ENCODE peak calls at places on chromosomes 13 and 19, in eight cellular contexts. P is stimulated activated CD4-positive, alpha-beta T cell treated with anti-CD3 and anti-CD28 coated beads, Interleukin-1b, Interleukin-23, amount 100 ng/mL, for 1 hour; N is EL; J is A673; D is heart left ventricle; C is fibroblast of the aortic adventitia; H is Calu3; V is AG09319. Z is an unnamed sample.

GRCh38 chr13:110712081-110712848 is 1.2 kb upstream of the ING1 start:
- DNase-seq in P (peak), N (peak), J (peak), D (peak), C (peak), H (peak), V (peak), Z (peak)

GRCh38 chr13:60267498-60268202 is 103.9 kb upstream of the DIAPH3 start:
- DNase-seq in P (no peak), N (peak), J (no peak), D (no peak), C (no peak), H (no peak), V (no peak), Z (no peak)

GRCh38 chr13:33997574-33997973 is 179.6 kb downstream of the RFC3 start:
- DNase-seq in P (no peak), N (no peak), J (no peak), D (no peak), C (no peak), H (no peak), V (no peak), Z (no peak)

GRCh38 chr19:56309511-56310185 is 5.0 kb downstream of the ZSCAN5A start:
- DNase-seq in P (peak), N (peak), J (peak), D (peak), C (peak), H (peak), V (no peak), Z (peak)

GRCh38 chr13:19864018-19864338 is 529 bp upstream of the ZMYM5 start:
- DNase-seq in P (peak), N (peak), J (no peak), D (peak), C (peak), H (peak), V (peak), Z (peak)

GRCh38 chr19:13133241-13133870 is 15.3 kb downstream of the NACC1 start:
- DNase-seq in P (no peak), N (no peak), J (no peak), D (no peak), C (no peak), H (no peak), V (no peak), Z (no peak)

GRCh38 chr13:48230541-48230940 is 2.5 kb upstream of the ITM2B start:
- DNase-seq in P (no peak), N (no peak), J (no peak), D (no peak), C (no peak), H (no peak), V (no peak), Z (no peak)

GRCh38 chr19:16141043-16141442 is 2.4 kb upstream of the HSH2D start:
- DNase-seq in P (no peak), N (no peak), J (no peak), D (no peak), C (no peak), H (no peak), V (no peak), Z (no peak)

GRCh38 chr19:4288091-4288777 is 9.2 kb downstream of the SHD start:
- DNase-seq in P (no peak), N (no peak), J (no peak), D (no peak), C (no peak), H (no peak), V (no peak), Z (no peak)

GRCh38 chr13:36752673-36753072 is 66.3 kb upstream of the RFXAP start:
- DNase-seq in P (no peak), N (no peak), J (no peak), D (no peak), C (no peak), H (no peak), V (no peak), Z (no peak)

GRCh38 chr19:10936661-10937084 is 8.1 kb downstream of the TIMM29 start:
- DNase-seq in P (no peak), N (peak), J (peak), D (no peak), C (peak), H (peak), V (peak), Z (no peak)

GRCh38 chr19:19049406-19049805 is 14.4 kb upstream of the SLC25A42 start:
- DNase-seq in P (no peak), N (no peak), J (no peak), D (no peak), C (no peak), H (no peak), V (no peak), Z (no peak)

GRCh38 chr13:20782116-20782708 is 8.5 kb upstream of the EEF1AKMT1 start:
- DNase-seq in P (no peak), N (no peak), J (no peak), D (no peak), C (no peak), H (no peak), V (no peak), Z (no peak)

GRCh38 chr13:40992678-40993077 is 26.4 kb downstream of the ELF1 start:
- DNase-seq in P (no peak), N (no peak), J (peak), D (no peak), C (peak), H (no peak), V (no peak), Z (no peak)

GRCh38 chr13:52832268-52832667 is 16.2 kb downstream of the PCDH8 start:
- DNase-seq in P (no peak), N (no peak), J (no peak), D (no peak), C (no peak), H (no peak), V (no peak), Z (no peak)

GRCh38 chr13:64332048-64332447 is 2898.1 kb downstream of the PCDH9 start:
- DNase-seq in P (no peak), N (peak), J (no peak), D (no peak), C (no peak), H (no peak), V (no peak), Z (no peak)

GRCh38 chr19:5952193-5953033 is 25.5 kb downstream of the RANBP3 start:
- DNase-seq in P (no peak), N (no peak), J (no peak), D (no peak), C (no peak), H (no peak), V (no peak), Z (no peak)